ENCODE peak calls at places on chromosome 12, in ten cellular contexts. A is uterus, L is GM23338, F is lower leg skin, T is progenitor cell of endocrine pancreas, P is cardiac fibroblast, E is spleen, J is right lobe of liver, O is AG10803, C is endothelial cell. S is an unnamed sample.

GRCh38 chr12:118850244-118850825 is 131.0 kb upstream of the SRRM4 start:
- DNase-seq in A (no peak), L (peak), F (no peak), T (no peak), P (no peak), E (no peak), J (no peak), O (no peak), C (peak), S (peak)

GRCh38 chr12:1552978-1553471 is 41.4 kb downstream of the FBXL14 start:
- DNase-seq in A (no peak), L (no peak), F (no peak), T (no peak), P (no peak), E (no peak), J (no peak), O (peak), C (no peak), S (no peak)

GRCh38 chr12:123141615-123142517 is 9.0 kb downstream of the PITPNM2 start:
- DNase-seq in A (peak), L (peak), F (no peak), T (no peak), P (peak), E (no peak), J (peak), O (peak), C (no peak), S (peak)

GRCh38 chr12:26318661-26319068 is 123.3 kb downstream of the SSPN start:
- DNase-seq in A (peak), L (no peak), F (peak), T (no peak), P (peak), E (no peak), J (no peak), O (peak), C (no peak), S (peak)

GRCh38 chr12:52223411-52224039 is 9.5 kb upstream of the KRT7 start:
- DNase-seq in A (no peak), L (no peak), F (no peak), T (no peak), P (no peak), E (peak), J (no peak), O (no peak), C (no peak), S (no peak)

GRCh38 chr12:31804185-31804504 is 75.3 kb upstream of the AMN1 start:
- DNase-seq in A (no peak), L (no peak), F (no peak), T (no peak), P (no peak), E (no peak), J (no peak), O (no peak), C (no peak), S (no peak)

GRCh38 chr12:62292761-62293446 is 32.7 kb downstream of the USP15 start:
- DNase-seq in A (no peak), L (peak), F (no peak), T (no peak), P (no peak), E (no peak), J (no peak), O (no peak), C (no peak), S (no peak)

GRCh38 chr12:113364698-113365097 is 6.3 kb downstream of the PLBD2 start:
- DNase-seq in A (no peak), L (no peak), F (no peak), T (no peak), P (no peak), E (no peak), J (no peak), O (no peak), C (no peak), S (no peak)

GRCh38 chr12:64402181-64402580 is 2.0 kb upstream of the XPOT start:
- DNase-seq in A (no peak), L (no peak), F (no peak), T (no peak), P (no peak), E (no peak), J (no peak), O (no peak), C (no peak), S (no peak)

GRCh38 chr12:99498756-99499155 is 148.8 kb upstream of the GARIN6 start:
- DNase-seq in A (no peak), L (peak), F (no peak), T (no peak), P (no peak), E (no peak), J (no peak), O (peak), C (no peak), S (peak)

GRCh38 chr12:42905419-42905705 is 315.8 kb upstream of the PRICKLE1 start:
- DNase-seq in A (no peak), L (no peak), F (no peak), T (no peak), P (no peak), E (no peak), J (no peak), O (no peak), C (no peak), S (no peak)

DNA sequence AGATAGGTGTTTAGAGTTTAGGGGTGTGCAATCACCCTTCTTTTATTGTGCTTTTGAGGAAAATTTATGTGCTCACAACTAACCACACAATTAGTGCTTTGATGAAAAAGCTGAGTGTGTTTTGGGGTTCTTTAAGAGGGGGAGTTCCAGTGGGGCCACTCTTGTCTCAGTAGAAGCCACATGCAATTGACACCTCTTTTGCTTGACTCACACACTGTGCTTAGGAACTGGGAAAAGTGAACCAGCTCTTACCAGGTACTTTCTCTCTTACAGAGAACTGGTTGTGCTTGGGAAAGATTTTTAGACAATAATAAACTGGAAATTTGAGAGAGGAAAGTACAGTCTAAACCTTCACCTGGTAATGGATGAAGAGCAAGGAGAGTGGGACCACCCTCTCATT is 12.3 kb upstream of the YBX3 start:
- DNase-seq in A (no peak), L (no peak), F (no peak), T (no peak), P (no peak), E (no peak), J (no peak), O (no peak), C (no peak), S (no peak)
- TF ChIP-seq CTCF in A (no peak), L (no peak), F (no peak), T (no peak), P (no peak), E (no peak), J (no peak), O (no peak), C (no peak), S (no peak)

GRCh38 chr12:40723001-40723400 is 30.8 kb downstream of the CNTN1 start:
- DNase-seq in A (no peak), L (no peak), F (no peak), T (no peak), P (no peak), E (no peak), J (no peak), O (no peak), C (no peak), S (no peak)
- TF ChIP-seq CTCF in A (no peak), L (no peak), F (no peak), T (no peak), P (no peak), E (no peak), J (no peak), O (no peak), C (no peak), S (no peak)

GRCh38 chr12:105455250-105455649 is 124.8 kb downstream of the C12orf75 start:
- DNase-seq in A (no peak), L (no peak), F (no peak), T (no peak), P (no peak), E (no peak), J (no peak), O (no peak), C (no peak), S (no peak)
- TF ChIP-seq CTCF in A (no peak), L (peak), F (no peak), T (no peak), P (no peak), E (no peak), J (no peak), O (no peak), C (no peak), S (no peak)

GRCh38 chr12:132075026-132075713 is 68.9 kb downstream of the DDX51 start:
- DNase-seq in A (no peak), L (peak), F (no peak), T (no peak), P (no peak), E (no peak), J (no peak), O (no peak), C (no peak), S (no peak)
- TF ChIP-seq CTCF in A (no peak), L (peak), F (no peak), T (peak), P (peak), E (no peak), J (no peak), O (peak), C (peak), S (no peak)

GRCh38 chr12:121090576-121091125 is 42.0 kb upstream of the P2RX7 start:
- DNase-seq in A (no peak), L (no peak), F (no peak), T (no peak), P (no peak), E (no peak), J (no peak), O (no peak), C (no peak), S (no peak)

GRCh38 chr12:121089813-121090430 is 42.8 kb upstream of the P2RX7 start:
- DNase-seq in A (no peak), L (no peak), F (no peak), T (no peak), P (no peak), E (no peak), J (no peak), O (no peak), C (no peak), S (no peak)

GRCh38 chr12:121089031-121089812 is 43.5 kb upstream of the P2RX7 start:
- DNase-seq in A (peak), L (peak), F (no peak), T (no peak), P (no peak), E (no peak), J (peak), O (no peak), C (no peak), S (no peak)

GRCh38 chr12:121093487-121093891 is 39.2 kb upstream of the P2RX7 start:
- DNase-seq in A (no peak), L (no peak), F (no peak), T (no peak), P (no peak), E (peak), J (no peak), O (no peak), C (no peak), S (no peak)

GRCh38 chr12:121092034-121092433 is 40.6 kb upstream of the P2RX7 start:
- DNase-seq in A (no peak), L (no peak), F (no peak), T (no peak), P (no peak), E (no peak), J (no peak), O (no peak), C (no peak), S (no peak)
- TF ChIP-seq CTCF in A (no peak), L (no peak), F (no peak), T (no peak), P (no peak), E (no peak), J (no peak), O (no peak), C (no peak), S (no peak)

S was measured in MCF 10A.